ENCODE peak calls at places on chromosomes 7 and 10, in ten cellular contexts. K is heart left ventricle, Z is left lung, W is ovary, R is brain microvascular endothelial cell, Y is cardiac muscle cell, B is AG10803, U is coronary artery, E is kidney epithelial cell, F is MM.1S. D is an unnamed sample.

GRCh38 chr7:98745722-98746318 is 124.0 kb downstream of the TMEM130 start:
- DNase-seq in K (peak; percentile 57), Z (peak; percentile 93), W (no peak), R (peak; percentile 23), Y (peak; percentile 58), B (peak; percentile 37), U (no peak), E (no peak), F (peak; percentile 62), D (no peak)

GRCh38 chr10:119090968-119091367 is 10.4 kb upstream of the EIF3A start:
- DNase-seq in K (no peak), Z (no peak), W (no peak), R (peak; percentile 69), Y (peak; percentile 22), B (peak; percentile 75), U (no peak), E (no peak), F (peak; percentile 49), D (no peak)

GRCh38 chr7:82697897-82698296 is 254.3 kb upstream of the CACNA2D1 start:
- DNase-seq in K (no peak), Z (no peak), W (no peak), R (no peak), Y (peak; percentile 7), B (peak; percentile 16), U (no peak), E (no peak), F (no peak), D (no peak)

GRCh38 chr7:151381333-151382078 is 28.3 kb downstream of the WDR86 start:
- DNase-seq in K (peak; percentile 18), Z (peak; percentile 76), W (peak; percentile 44), R (no peak), Y (peak; percentile 21), B (no peak), U (no peak), E (no peak), F (no peak), D (no peak)

GRCh38 chr7:951881-952547 is 2.5 kb downstream of the ADAP1 start:
- DNase-seq in K (peak; percentile 17), Z (peak; percentile 79), W (peak; percentile 17), R (no peak), Y (no peak), B (no peak), U (no peak), E (no peak), F (no peak), D (no peak)

GRCh38 chr10:15997313-15997712 is 137.0 kb upstream of the MINDY3 start:
- DNase-seq in K (no peak), Z (no peak), W (no peak), R (no peak), Y (no peak), B (no peak), U (no peak), E (no peak), F (no peak), D (no peak)

GRCh38 chr10:80100861-80101695 is 22.6 kb downstream of the TMEM254 start:
- DNase-seq in K (no peak), Z (no peak), W (no peak), R (no peak), Y (no peak), B (no peak), U (no peak), E (no peak), F (no peak), D (no peak)

GRCh38 chr10:123146013-123146891 is 1.7 kb upstream of the HMX2 start:
- DNase-seq in K (no peak), Z (no peak), W (no peak), R (no peak), Y (no peak), B (no peak), U (no peak), E (no peak), F (no peak), D (no peak)

GRCh38 chr10:77290528-77291155 is 347.0 kb downstream of the KCNMA1 start:
- DNase-seq in K (no peak), Z (no peak), W (no peak), R (peak; percentile 97), Y (peak; percentile 64), B (peak; percentile 98), U (no peak), E (peak; percentile 97), F (no peak), D (peak; percentile 97)

GRCh38 chr10:132231656-132232552 is 45.2 kb downstream of the DPYSL4 start:
- DNase-seq in K (no peak), Z (peak; percentile 67), W (no peak), R (no peak), Y (no peak), B (no peak), U (no peak), E (no peak), F (no peak), D (no peak)

GRCh38 chr7:102098986-102099385 is 187.7 kb upstream of the SH2B2 start:
- DNase-seq in K (no peak), Z (no peak), W (no peak), R (no peak), Y (no peak), B (no peak), U (no peak), E (no peak), F (no peak), D (no peak)

GRCh38 chr7:74623135-74623534 is 34.4 kb upstream of the GTF2I start:
- DNase-seq in K (no peak), Z (no peak), W (no peak), R (no peak), Y (no peak), B (no peak), U (no peak), E (no peak), F (no peak), D (no peak)
- TF ChIP-seq CTCF in K (no peak), Z (no peak), W (no peak), R (no peak), Y (no peak), B (no peak), U (no peak), E (no peak), F (no peak), D (no peak)

DNA sequence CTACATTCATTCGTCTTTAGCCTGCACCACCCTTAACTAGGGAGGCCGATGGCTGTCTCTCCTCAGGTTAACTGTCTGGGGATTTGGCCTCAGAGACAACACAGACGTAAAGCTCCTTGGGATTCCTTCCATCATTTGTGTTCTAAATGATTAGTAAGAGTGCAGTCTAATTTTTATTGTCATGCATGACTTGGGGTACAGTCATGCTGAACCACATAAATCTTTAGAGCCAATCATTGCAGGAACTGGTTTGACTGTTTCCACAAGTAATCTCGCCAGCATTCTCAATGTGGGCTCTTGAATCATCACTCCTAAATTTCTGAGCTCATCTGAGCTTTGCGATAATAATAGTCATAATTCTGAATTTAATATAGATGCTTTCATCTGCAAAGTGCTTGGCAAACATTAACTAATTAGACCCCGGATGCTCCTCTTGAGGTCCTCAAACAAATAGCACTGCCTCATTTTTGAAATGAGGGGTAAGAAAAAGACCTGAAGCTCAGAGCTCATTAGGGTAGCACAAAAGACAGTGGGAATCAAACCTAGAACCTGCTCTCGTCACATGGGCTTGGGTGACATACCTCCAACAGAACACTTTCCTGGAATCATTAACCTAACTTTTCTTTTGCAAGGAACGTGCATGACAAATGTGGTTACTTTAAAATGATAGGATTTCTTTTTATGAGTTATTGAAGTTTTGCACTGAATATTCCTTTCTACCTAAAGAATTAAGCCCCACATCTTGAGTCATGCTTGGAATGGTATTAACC is 118.8 kb upstream of the NRP1 start:
- DNase-seq in K (no peak), Z (no peak), W (no peak), R (peak; percentile 2), Y (no peak), B (peak; percentile 45), U (no peak), E (peak; percentile 74), F (no peak), D (peak; percentile 61)
- H3K4me3 ChIP-seq in K (no peak overlapping the region), Z (no peak overlapping the region), W (no peak overlapping the region), R (no peak overlapping the region), Y (no peak overlapping the region), B (no peak overlapping the region), U (no peak overlapping the region), E (no peak overlapping the region), F (no peak overlapping the region), D (no peak overlapping the region)

DNA sequence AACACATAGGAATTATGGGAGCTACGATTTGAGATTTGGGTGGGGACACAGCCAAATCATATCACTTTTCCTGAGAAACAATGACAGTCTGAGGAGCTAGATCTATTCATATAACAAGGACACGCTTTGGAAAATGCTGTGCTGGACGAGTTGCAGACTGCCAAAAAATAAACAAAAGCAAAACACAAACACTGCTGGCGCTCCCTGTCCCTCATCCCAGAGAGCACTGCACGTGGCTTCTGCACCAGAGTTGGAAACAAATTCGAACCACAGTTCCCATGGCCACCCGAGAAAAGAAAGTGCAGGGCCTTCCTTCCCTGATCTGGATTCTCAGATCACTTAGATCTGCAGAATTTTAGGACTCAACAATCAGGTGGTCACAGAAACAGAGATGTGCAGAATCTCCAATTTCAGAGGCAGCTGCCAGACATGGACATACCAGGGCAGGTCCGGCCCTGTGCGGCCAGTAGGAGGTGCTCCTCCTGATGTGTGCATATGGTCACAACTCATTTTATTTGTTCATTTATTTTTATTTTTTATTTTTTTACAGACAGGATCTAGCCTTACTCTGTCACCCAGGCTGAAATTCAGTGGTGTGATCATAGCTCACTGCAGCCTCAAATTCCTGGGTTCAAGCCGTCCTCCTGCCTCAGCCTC is 35.1 kb upstream of the ECHDC3 start:
- DNase-seq in K (no peak), Z (no peak), W (no peak), R (no peak), Y (no peak), B (no peak), U (no peak), E (no peak), F (no peak), D (no peak)
- TF ChIP-seq CTCF in K (no peak), Z (no peak), W (no peak), R (peak; percentile 31), Y (no peak), B (no peak), U (no peak), E (peak; percentile 6), F (peak; percentile 15), D (peak; percentile 34)

GRCh38 chr10:104642001-104642270 is 846 bp downstream of the SORCS3 start:
- DNase-seq in K (no peak), Z (no peak), W (no peak), R (no peak), Y (no peak), B (no peak), U (no peak), E (no peak), F (no peak), D (no peak)

GRCh38 chr10:104639595-104640338 is 1.3 kb upstream of the SORCS3 start:
- DNase-seq in K (no peak), Z (no peak), W (no peak), R (no peak), Y (no peak), B (no peak), U (no peak), E (no peak), F (no peak), D (no peak)

GRCh38 chr10:104642311-104643022 is 1.4 kb downstream of the SORCS3 start:
- DNase-seq in K (peak; percentile 42), Z (peak; percentile 78), W (no peak), R (no peak), Y (peak; percentile 9), B (no peak), U (no peak), E (no peak), F (no peak), D (no peak)

GRCh38 chr10:104640339-104641149 is 546 bp upstream of the SORCS3 start:
- DNase-seq in K (no peak), Z (peak; percentile 69), W (no peak), R (no peak), Y (no peak), B (no peak), U (no peak), E (no peak), F (no peak), D (no peak)

GRCh38 chr10:104641150-104642000 is at the start of gene SORCS3:
- DNase-seq in K (no peak), Z (peak; percentile 68), W (no peak), R (no peak), Y (no peak), B (no peak), U (no peak), E (no peak), F (no peak), D (no peak)
- H3K4me3 ChIP-seq in K (peak within 1 kb of the TSS; percentile 30), Z (no peak within 1 kb of the TSS), W (no peak within 1 kb of the TSS), R (no peak within 1 kb of the TSS), Y (peak within 1 kb of the TSS; percentile 91), B (no peak within 1 kb of the TSS), U (peak within 1 kb of the TSS; percentile 59), E (peak within 1 kb of the TSS; percentile 48), F (peak within 1 kb of the TSS; percentile 40), D (peak within 1 kb of the TSS; percentile 61)